ENCODE peak calls at places on chromosomes 2 and 18, in six cellular contexts. G is esophagus squamous epithelium, A is tibial artery, D is body of pancreas, W is upper lobe of left lung, O is IMR-90. Y is an unnamed sample.

GRCh38 chr2:8684421-8684884 is 2.6 kb downstream of the ID2 start:
- DNase-seq in G (no peak), A (no peak), D (peak), W (no peak), O (peak), Y (no peak)

GRCh38 chr2:74427551-74427950 is 6.0 kb downstream of the WDR54 start:
- DNase-seq in G (no peak), A (no peak), D (no peak), W (no peak), O (peak), Y (no peak)

GRCh38 chr2:179049203-179049545 is 763 bp downstream of the CCDC141 start:
- DNase-seq in G (no peak), A (no peak), D (no peak), W (peak), O (no peak), Y (no peak)

GRCh38 chr2:111898703-111899514 is 502 bp downstream of the MERTK start:
- DNase-seq in G (no peak), A (no peak), D (peak), W (peak), O (no peak), Y (no peak)

GRCh38 chr2:158970522-158970855 is 2.0 kb downstream of the TANC1 start:
- DNase-seq in G (no peak), A (no peak), D (no peak), W (no peak), O (no peak), Y (no peak)

GRCh38 chr2:23199115-23199918 is 185.7 kb upstream of the KLHL29 start:
- DNase-seq in G (no peak), A (no peak), D (no peak), W (no peak), O (peak), Y (peak)

GRCh38 chr2:31674446-31674845 is 93.7 kb upstream of the SRD5A2 start:
- DNase-seq in G (no peak), A (no peak), D (no peak), W (no peak), O (no peak), Y (no peak)

GRCh38 chr2:120210234-120210781 is 12.9 kb downstream of the TMEM185B start:
- DNase-seq in G (no peak), A (no peak), D (no peak), W (no peak), O (no peak), Y (no peak)

DNA sequence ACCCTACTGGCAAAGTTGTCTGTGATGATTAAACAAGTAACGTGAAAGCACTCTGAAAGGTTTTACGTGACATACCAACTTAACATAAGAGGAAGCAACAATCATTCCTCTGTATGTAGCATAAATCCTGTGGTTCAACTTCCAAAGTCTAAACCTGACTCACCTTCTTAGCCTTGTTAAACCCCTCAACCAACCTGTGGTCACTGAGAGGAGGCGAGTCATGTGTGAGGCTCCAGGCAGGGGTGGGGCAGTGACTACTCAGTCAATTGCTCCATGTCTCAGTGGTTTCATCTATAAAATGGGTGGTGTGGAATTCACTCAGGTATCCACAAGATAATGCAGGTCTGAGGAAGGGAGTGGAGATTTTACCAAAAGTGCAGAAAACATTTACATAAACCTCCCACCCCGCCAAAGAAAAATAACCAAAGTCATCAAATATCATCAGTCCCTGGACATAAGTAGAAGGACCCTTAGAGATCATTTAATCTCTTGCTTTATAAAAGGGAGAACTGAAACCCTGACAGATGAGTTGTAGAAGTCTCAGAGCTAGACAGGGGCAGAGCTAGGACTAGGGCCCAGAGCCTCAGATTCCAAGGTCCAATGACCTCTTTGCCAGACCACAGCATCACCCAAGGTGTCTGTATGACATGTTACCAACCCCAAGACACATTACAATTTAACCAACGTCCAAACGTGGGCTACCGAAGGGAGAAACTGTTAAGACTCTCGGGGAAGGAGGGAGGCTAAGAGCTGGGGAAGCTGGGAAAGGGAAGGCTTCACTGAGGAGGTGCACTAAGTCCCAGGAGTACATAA is 3.7 kb upstream of the PCBP1 start:
- DNase-seq in G (no peak), A (peak), D (no peak), W (no peak), O (peak), Y (no peak)
- H3K4me3 ChIP-seq in G (no peak), A (no peak), D (no peak), W (no peak), O (no peak), Y (no peak)

GRCh38 chr2:132270255-132270654 is 108.5 kb upstream of the ANKRD30BL start:
- DNase-seq in G (no peak), A (no peak), D (no peak), W (no peak), O (no peak), Y (no peak)

GRCh38 chr2:132272713-132273112 is 111.0 kb upstream of the ANKRD30BL start:
- DNase-seq in G (no peak), A (no peak), D (no peak), W (no peak), O (no peak), Y (no peak)

GRCh38 chr2:132270981-132271546 is 109.3 kb upstream of the ANKRD30BL start:
- DNase-seq in G (no peak), A (no peak), D (no peak), W (no peak), O (no peak), Y (no peak)

GRCh38 chr2:132267372-132267771 is 105.6 kb upstream of the ANKRD30BL start:
- DNase-seq in G (no peak), A (no peak), D (no peak), W (no peak), O (no peak), Y (peak)
- TF ChIP-seq CTCF in G (no peak), A (no peak), D (no peak), W (no peak), O (no peak), Y (no peak)

GRCh38 chr2:4585057-4585635 is 881.8 kb downstream of the DCDC2C start:
- DNase-seq in G (no peak), A (no peak), D (no peak), W (no peak), O (no peak), Y (no peak)

GRCh38 chr2:4576075-4576474 is 872.7 kb downstream of the DCDC2C start:
- DNase-seq in G (no peak), A (no peak), D (no peak), W (no peak), O (no peak), Y (no peak)

GRCh38 chr2:4579977-4580376 is 876.6 kb downstream of the DCDC2C start:
- DNase-seq in G (no peak), A (no peak), D (no peak), W (no peak), O (no peak), Y (no peak)
- H3K4me3 ChIP-seq in G (no peak), A (no peak), D (no peak), W (no peak), O (no peak), Y (no peak)

GRCh38 chr2:85768713-85769112 is 14.9 kb downstream of the ATOH8 start:
- DNase-seq in G (no peak), A (peak), D (peak), W (no peak), O (no peak), Y (peak)

GRCh38 chr2:85769236-85769986 is 15.6 kb downstream of the ATOH8 start:
- DNase-seq in G (no peak), A (peak), D (no peak), W (no peak), O (no peak), Y (no peak)

GRCh38 chr2:85770369-85770768 is 16.6 kb downstream of the ATOH8 start:
- DNase-seq in G (no peak), A (no peak), D (no peak), W (no peak), O (peak), Y (peak)

GRCh38 chr2:85770786-85771409 is 17.1 kb downstream of the ATOH8 start:
- DNase-seq in G (no peak), A (no peak), D (no peak), W (no peak), O (no peak), Y (no peak)

GRCh38 chr2:85769987-85770362 is 16.2 kb downstream of the ATOH8 start:
- DNase-seq in G (no peak), A (peak), D (no peak), W (no peak), O (no peak), Y (no peak)
- TF ChIP-seq CTCF in G (no peak), A (no peak), D (no peak), W (no peak), O (no peak), Y (no peak)

GRCh38 chr18:23992119-23992940 is 22.2 kb upstream of the TTC39C start:
- DNase-seq in G (no peak), A (no peak), D (peak), W (peak), O (peak), Y (no peak)
- H3K4me3 ChIP-seq in G (no peak), A (no peak), D (no peak), W (no peak), O (no peak), Y (no peak)

DNA sequence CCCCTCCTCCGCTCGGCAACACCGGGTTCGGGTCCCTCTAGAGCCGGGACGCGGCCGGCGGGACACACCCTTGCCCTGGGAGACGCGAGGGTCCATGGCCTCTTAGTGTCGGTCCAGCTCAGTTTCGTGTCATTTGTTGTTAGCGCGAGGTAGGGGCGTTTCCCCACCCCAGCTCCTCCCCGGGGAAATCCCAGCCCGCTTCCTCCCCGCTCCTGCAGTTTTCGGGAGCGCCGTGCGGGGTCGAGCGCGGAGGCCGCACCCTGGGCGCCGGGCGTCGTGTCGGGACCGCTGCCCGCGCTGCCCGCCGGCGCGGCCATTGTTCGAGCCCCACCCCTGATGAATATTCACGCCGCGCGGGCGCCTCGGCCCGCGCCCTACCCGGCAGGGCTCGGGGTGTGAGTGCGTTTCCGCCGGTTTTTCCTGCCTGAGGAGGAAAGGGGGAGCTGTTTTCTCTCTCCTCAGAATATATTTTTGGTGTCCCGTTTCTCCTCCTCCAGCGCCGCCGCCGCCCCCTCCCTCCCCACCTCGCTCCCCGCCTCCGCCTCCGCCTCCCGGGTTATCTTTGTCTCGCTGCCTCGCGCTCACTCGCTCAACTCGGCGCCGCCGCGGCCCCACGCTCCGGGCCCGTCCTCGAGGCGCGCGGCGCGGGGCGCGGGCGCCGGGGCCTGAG is at the start of gene MAP4K4:
- DNase-seq in G (peak), A (peak), D (peak), W (peak), O (peak), Y (peak)
- TF ChIP-seq CTCF in G (no peak), A (peak), D (peak), W (no peak), O (peak), Y (peak)

GRCh38 chr18:35231052-35231451 is 9.8 kb upstream of the ZNF397 start:
- DNase-seq in G (peak), A (peak), D (peak), W (peak), O (peak), Y (peak)
- H3K4me3 ChIP-seq in G (no peak), A (no peak), D (no peak), W (peak), O (no peak), Y (no peak)

DNA sequence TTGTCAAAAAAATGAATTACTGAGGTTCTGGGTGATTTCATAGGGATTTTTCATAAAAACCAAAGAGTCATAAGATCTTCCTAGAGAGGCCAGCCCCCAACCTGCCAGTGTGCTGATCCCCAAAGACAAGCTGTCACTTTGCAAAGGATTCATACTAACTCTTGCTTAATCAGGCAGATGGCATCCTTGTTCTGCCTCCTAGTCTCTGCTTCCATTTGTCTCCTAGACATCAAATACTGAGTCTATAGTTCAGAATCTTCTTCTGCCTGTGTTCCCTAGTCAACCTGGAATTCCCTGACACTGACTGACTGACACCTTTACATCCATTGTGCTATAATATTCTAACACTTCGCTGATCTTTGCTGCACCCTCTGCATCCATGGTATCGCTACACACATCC is 84.9 kb downstream of the SLC8A1 start:
- DNase-seq in G (no peak), A (no peak), D (no peak), W (no peak), O (no peak), Y (no peak)
- TF ChIP-seq CTCF in G (no peak), A (no peak), D (no peak), W (no peak), O (no peak), Y (no peak)

GRCh38 chr2:60553992-60554648 is 666 bp upstream of the BCL11A start:
- DNase-seq in G (no peak), A (no peak), D (peak), W (peak), O (no peak), Y (no peak)
- H3K4me3 ChIP-seq in G (peak), A (peak), D (peak), W (peak), O (peak), Y (peak)

GRCh38 chr2:176826356-176826755 is 386.2 kb upstream of the HNRNPA3 start:
- DNase-seq in G (no peak), A (no peak), D (no peak), W (no peak), O (no peak), Y (no peak)

GRCh38 chr2:176827269-176827668 is 385.3 kb upstream of the HNRNPA3 start:
- DNase-seq in G (no peak), A (no peak), D (no peak), W (no peak), O (no peak), Y (no peak)

GRCh38 chr2:176830362-176830761 is 382.2 kb upstream of the HNRNPA3 start:
- DNase-seq in G (no peak), A (no peak), D (no peak), W (no peak), O (no peak), Y (no peak)

DNA sequence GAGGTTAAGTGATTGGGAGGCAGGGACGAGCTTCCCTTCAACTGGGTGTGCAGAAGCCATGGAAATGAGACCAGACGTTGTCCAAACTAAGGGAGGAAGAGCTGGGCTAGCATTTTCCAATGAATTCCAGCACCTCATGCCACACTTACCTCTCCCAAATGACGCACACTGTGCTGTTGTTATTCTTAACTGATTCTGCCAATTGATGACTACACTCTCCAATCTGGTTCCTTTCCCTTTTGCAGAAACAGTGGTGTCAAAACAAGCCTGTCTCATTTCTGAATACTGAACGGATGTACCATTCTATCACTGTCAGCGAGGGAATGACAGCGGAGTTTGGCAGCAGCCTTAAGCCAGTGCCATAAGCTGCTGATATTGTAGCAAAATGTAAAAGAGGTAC is 380.5 kb upstream of the HNRNPA3 start:
- DNase-seq in G (no peak), A (no peak), D (no peak), W (no peak), O (no peak), Y (no peak)
- TF ChIP-seq CTCF in G (no peak), A (no peak), D (no peak), W (no peak), O (no peak), Y (no peak)

Y was measured in fibroblast of villous mesenchyme.